ENCODE peak calls at places on chromosome 5, in four cellular contexts. E is NCI-H1436, J is C1 segment of cervical spinal cord, Z is T-cell. I is an unnamed sample.

GRCh38 chr5:31993182-31993961 is 180.7 kb downstream of the GOLPH3 start:
- DNase-seq in E (no peak), J (no peak), Z (no peak), I (no peak)

GRCh38 chr5:171312129-171312819 is 3.2 kb downstream of the TLX3 start:
- DNase-seq in Z (no peak), E (peak), J (no peak), I (no peak)

GRCh38 chr5:96901841-96902240 is 25.5 kb downstream of the ERAP2 start:
- DNase-seq in E (no peak), J (no peak), Z (no peak), I (no peak)

GRCh38 chr5:107553063-107553676 is 117.6 kb downstream of the EFNA5 start:
- DNase-seq in Z (no peak), E (peak), J (no peak), I (no peak)

GRCh38 chr5:24633705-24634325 is 11.0 kb downstream of the CDH10 start:
- DNase-seq in E (peak), Z (no peak), J (no peak), I (no peak)

GRCh38 chr5:138936225-138936967 is 61.3 kb upstream of the LRRTM2 start:
- DNase-seq in E (no peak), J (no peak), Z (no peak), I (no peak)

GRCh38 chr5:44695259-44695658 is 113.5 kb upstream of the MRPS30 start:
- DNase-seq in J (no peak), E (no peak), Z (no peak), I (no peak)

GRCh38 chr5:148585988-148586387 is 68.3 kb downstream of the HTR4 start:
- DNase-seq in E (no peak), J (no peak), Z (no peak), I (no peak)

GRCh38 chr5:141349917-141350619 is at the start of gene PCDHGB1:
- DNase-seq in J (no peak), Z (no peak), E (peak), I (no peak)

GRCh38 chr5:33343661-33344327 is 97.0 kb upstream of the TARS1 start:
- DNase-seq in Z (no peak), J (no peak), E (no peak), I (no peak)

GRCh38 chr5:76113103-76113502 is 29.9 kb downstream of the SV2C start:
- DNase-seq in J (no peak), E (no peak), Z (no peak), I (no peak)

GRCh38 chr5:146699129-146699528 is 179.4 kb downstream of the PPP2R2B start:
- DNase-seq in Z (no peak), E (no peak), J (no peak), I (no peak)

GRCh38 chr5:134570886-134571285 is 45.4 kb downstream of the JADE2 start:
- DNase-seq in E (no peak), Z (no peak), J (no peak), I (no peak)

GRCh38 chr5:174418809-174419522 is 305.4 kb upstream of the MSX2 start:
- DNase-seq in Z (no peak), J (no peak), E (no peak), I (no peak)

GRCh38 chr5:1134478-1134877 is 22.6 kb upstream of the SLC12A7 start:
- DNase-seq in E (no peak), J (no peak), Z (no peak), I (no peak)

GRCh38 chr5:143938230-143938629 is 126.3 kb downstream of the HMHB1 start:
- DNase-seq in E (no peak), J (no peak), Z (no peak), I (no peak)

I was measured in nucleus accumbens.